ENCODE peak calls at places on chromosomes 16 and 17, in nine cellular contexts. C is AG04450; V is GM23248; M is mesendoderm; G is ovary; U is trophoblast cell; T is naive thymus-derived CD4-positive, alpha-beta T cell; J is brain microvascular endothelial cell; L is thoracic aorta. N is an unnamed sample.

GRCh38 chr16:69567031-69567680 is 1.4 kb downstream of the NFAT5 start:
- DNase-seq in C (no peak), V (peak), M (peak), G (no peak), U (peak), T (peak), J (peak), L (no peak), N (peak)

GRCh38 chr16:87951550-87952538 is 610 bp downstream of the BANP start:
- DNase-seq in C (no peak), V (peak), M (peak), G (no peak), U (no peak), T (no peak), J (no peak), L (no peak), N (no peak)

GRCh38 chr17:42653179-42654124 is 5.6 kb upstream of the TUBG2 start:
- DNase-seq in C (no peak), V (peak), M (peak), G (peak), U (peak), T (no peak), J (peak), L (no peak), N (peak)

GRCh38 chr17:18187226-18187625 is 3.6 kb downstream of the ALKBH5 start:
- DNase-seq in C (no peak), V (peak), M (no peak), G (no peak), U (no peak), T (no peak), J (no peak), L (no peak), N (no peak)

GRCh38 chr16:77759821-77760220 is 28.5 kb upstream of the VAT1L start:
- DNase-seq in C (no peak), V (peak), M (peak), G (no peak), U (no peak), T (no peak), J (no peak), L (no peak), N (no peak)

GRCh38 chr16:56914896-56915295 is 17.0 kb upstream of the HERPUD1 start:
- DNase-seq in C (no peak), V (no peak), M (no peak), G (no peak), U (no peak), T (no peak), J (no peak), L (no peak), N (no peak)

GRCh38 chr17:83174859-83175550 is 95.6 kb downstream of the METRNL start:
- DNase-seq in C (no peak), V (no peak), M (no peak), G (no peak), U (no peak), T (peak), J (no peak), L (no peak), N (no peak)

GRCh38 chr17:40615989-40616476 is 31.6 kb downstream of the SMARCE1 start:
- DNase-seq in C (no peak), V (no peak), M (no peak), G (no peak), U (no peak), T (no peak), J (no peak), L (no peak), N (no peak)

GRCh38 chr16:76946879-76947278 is 244.1 kb upstream of the MON1B start:
- DNase-seq in C (peak), V (peak), M (peak), G (no peak), U (peak), T (no peak), J (peak), L (no peak), N (no peak)

GRCh38 chr17:81519284-81520020 is 6.9 kb upstream of the ACTG1 start:
- DNase-seq in C (no peak), V (peak), M (peak), G (peak), U (peak), T (peak), J (no peak), L (no peak), N (peak)

GRCh38 chr17:67725232-67726206 is 7.8 kb downstream of the NOL11 start:
- DNase-seq in C (no peak), V (no peak), M (no peak), G (no peak), U (no peak), T (no peak), J (no peak), L (no peak), N (no peak)

GRCh38 chr16:7177875-7178274 is 154.8 kb upstream of the RBFOX1 start:
- DNase-seq in C (no peak), V (no peak), M (no peak), G (no peak), U (no peak), T (no peak), J (no peak), L (no peak), N (no peak)

GRCh38 chr16:81987706-81988105 is 23.6 kb downstream of the SDR42E1 start:
- DNase-seq in C (no peak), V (no peak), M (no peak), G (no peak), U (peak), T (no peak), J (no peak), L (no peak), N (no peak)

GRCh38 chr17:78722101-78722761 is 59.8 kb downstream of the CYTH1 start:
- DNase-seq in C (no peak), V (no peak), M (no peak), G (no peak), U (no peak), T (no peak), J (no peak), L (no peak), N (no peak)

GRCh38 chr17:15744885-15745284 is 12.8 kb downstream of the TBC1D26 start:
- DNase-seq in C (no peak), V (no peak), M (peak), G (no peak), U (no peak), T (no peak), J (no peak), L (no peak), N (no peak)

GRCh38 chr16:47019563-47019962 is 46.1 kb upstream of the DNAJA2 start:
- DNase-seq in C (no peak), V (peak), M (no peak), G (no peak), U (no peak), T (no peak), J (no peak), L (no peak), N (no peak)

GRCh38 chr16:46882940-46883307 is 1.2 kb upstream of the GPT2 start:
- DNase-seq in C (no peak), V (no peak), M (no peak), G (no peak), U (no peak), T (no peak), J (no peak), L (no peak), N (no peak)

GRCh38 chr17:81429353-81429774 is 34.1 kb downstream of the BAHCC1 start:
- DNase-seq in C (peak), V (peak), M (no peak), G (peak), U (no peak), T (no peak), J (peak), L (no peak), N (peak)

GRCh38 chr17:78251773-78252103 is 20.3 kb downstream of the TMEM235 start:
- DNase-seq in C (no peak), V (no peak), M (no peak), G (no peak), U (no peak), T (no peak), J (no peak), L (no peak), N (no peak)

GRCh38 chr17:34242553-34242952 is 12.5 kb upstream of the CCL2 start:
- DNase-seq in C (no peak), V (no peak), M (no peak), G (no peak), U (no peak), T (no peak), J (no peak), L (no peak), N (no peak)

GRCh38 chr17:80730739-80731138 is 186.1 kb downstream of the RPTOR start:
- DNase-seq in C (no peak), V (no peak), M (no peak), G (no peak), U (no peak), T (no peak), J (no peak), L (no peak), N (no peak)

GRCh38 chr17:67891481-67892119 is 66.3 kb downstream of the BPTF start:
- DNase-seq in C (peak), V (peak), M (peak), G (no peak), U (peak), T (no peak), J (peak), L (no peak), N (peak)

GRCh38 chr17:50865060-50865867 is 890 bp downstream of the TOB1 start:
- DNase-seq in C (no peak), V (peak), M (peak), G (peak), U (no peak), T (peak), J (peak), L (no peak), N (peak)

GRCh38 chr17:81569986-81570514 is 17.9 kb upstream of the FAAP100 start:
- DNase-seq in C (no peak), V (no peak), M (no peak), G (no peak), U (no peak), T (no peak), J (no peak), L (no peak), N (no peak)

GRCh38 chr16:88264641-88265285 is 118.0 kb upstream of the ZNF469 start:
- DNase-seq in C (peak), V (peak), M (peak), G (peak), U (peak), T (peak), J (peak), L (peak), N (peak)

GRCh38 chr16:10616395-10616743 is 36.0 kb upstream of the EMP2 start:
- DNase-seq in C (no peak), V (no peak), M (no peak), G (no peak), U (no peak), T (no peak), J (no peak), L (no peak), N (no peak)

GRCh38 chr17:82489851-82490511 is 29.6 kb upstream of the FOXK2 start:
- DNase-seq in C (no peak), V (no peak), M (no peak), G (no peak), U (peak), T (no peak), J (no peak), L (no peak), N (no peak)

GRCh38 chr17:21028192-21028591 is 14.6 kb downstream of the USP22 start:
- DNase-seq in C (no peak), V (no peak), M (no peak), G (no peak), U (no peak), T (no peak), J (no peak), L (no peak), N (no peak)

GRCh38 chr17:79350516-79350915 is 260.3 kb downstream of the RBFOX3 start:
- DNase-seq in C (no peak), V (no peak), M (no peak), G (no peak), U (no peak), T (no peak), J (no peak), L (no peak), N (no peak)

GRCh38 chr17:80347948-80348351 is 67.0 kb upstream of the ENDOV start:
- DNase-seq in C (no peak), V (no peak), M (no peak), G (no peak), U (no peak), T (no peak), J (no peak), L (no peak), N (no peak)

GRCh38 chr16:10839271-10839661 is 20.7 kb upstream of the TVP23A start:
- DNase-seq in C (no peak), V (no peak), M (no peak), G (no peak), U (no peak), T (no peak), J (no peak), L (no peak), N (no peak)

GRCh38 chr17:71115669-71115972 is 946.3 kb downstream of the KCNJ2 start:
- DNase-seq in C (no peak), V (peak), M (no peak), G (no peak), U (no peak), T (no peak), J (no peak), L (no peak), N (no peak)

GRCh38 chr17:82524540-82524939 is 5.0 kb downstream of the FOXK2 start:
- DNase-seq in C (no peak), V (no peak), M (no peak), G (no peak), U (no peak), T (no peak), J (no peak), L (no peak), N (no peak)

GRCh38 chr16:11085025-11085485 is 140.7 kb downstream of the CLEC16A start:
- DNase-seq in C (no peak), V (no peak), M (no peak), G (no peak), U (no peak), T (no peak), J (no peak), L (no peak), N (peak)

GRCh38 chr16:57626420-57627170 is 1.8 kb upstream of the ADGRG1 start:
- DNase-seq in C (no peak), V (no peak), M (no peak), G (no peak), U (no peak), T (no peak), J (no peak), L (no peak), N (no peak)

GRCh38 chr17:57283203-57283971 is 27.1 kb downstream of the MSI2 start:
- DNase-seq in C (no peak), V (no peak), M (no peak), G (no peak), U (no peak), T (no peak), J (no peak), L (no peak), N (no peak)
- H3K27ac ChIP-seq in C (no peak), V (no peak), M (no peak), G (peak), U (no peak), T (no peak), J (no peak), L (no peak), N (no peak)

DNA sequence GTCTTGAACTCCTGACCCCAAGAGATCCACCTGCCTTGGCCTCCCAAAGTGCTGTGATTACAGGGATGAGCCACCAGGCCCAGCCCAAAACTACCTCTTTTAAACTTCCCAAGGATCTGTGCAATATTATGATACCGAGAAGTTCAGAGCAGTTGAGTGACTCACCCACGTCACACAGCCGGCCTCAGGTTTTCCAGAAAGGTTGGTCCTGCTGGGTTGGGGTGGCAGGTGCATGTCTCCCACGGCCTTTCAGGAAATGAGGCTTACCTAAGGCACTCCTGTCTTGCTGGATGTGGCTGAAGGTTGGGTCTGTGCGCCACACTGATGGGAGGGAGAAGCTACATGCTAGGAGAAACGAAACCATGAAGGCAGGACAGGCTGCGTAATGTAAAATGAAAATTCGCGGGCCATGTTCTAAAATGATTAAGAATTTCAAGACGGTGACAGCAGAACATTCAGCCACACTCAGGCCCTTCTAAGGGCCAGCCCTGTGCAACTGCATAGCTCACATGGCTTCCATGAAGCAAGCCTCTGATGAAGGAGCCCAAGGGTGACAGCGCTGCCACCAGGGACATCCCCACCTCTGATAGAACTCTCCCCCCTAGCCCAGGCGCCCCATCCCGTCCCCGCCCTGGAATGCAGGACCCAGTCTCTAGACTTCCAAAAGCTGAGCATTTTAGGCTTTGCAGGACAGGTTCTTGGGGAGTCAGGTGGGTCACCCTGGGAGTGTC is 6.6 kb upstream of the GLIS2 start:
- DNase-seq in C (no peak), V (no peak), M (no peak), G (no peak), U (peak), T (no peak), J (no peak), L (no peak), N (no peak)
- H3K27ac ChIP-seq in C (peak), V (no peak), M (peak), G (no peak), U (no peak), T (no peak), J (no peak), L (peak), N (no peak)

GRCh38 chr17:700504-701094 is 14.0 kb downstream of the VPS53 start:
- DNase-seq in C (no peak), V (peak), M (peak), G (no peak), U (no peak), T (no peak), J (no peak), L (no peak), N (no peak)

GRCh38 chr17:696412-696811 is 18.2 kb downstream of the VPS53 start:
- DNase-seq in C (no peak), V (no peak), M (no peak), G (no peak), U (no peak), T (no peak), J (no peak), L (no peak), N (no peak)

GRCh38 chr17:703081-703875 is 11.4 kb downstream of the VPS53 start:
- DNase-seq in C (no peak), V (no peak), M (no peak), G (no peak), U (no peak), T (no peak), J (no peak), L (no peak), N (no peak)

GRCh38 chr17:697682-698081 is 17.0 kb downstream of the VPS53 start:
- DNase-seq in C (no peak), V (no peak), M (no peak), G (no peak), U (peak), T (no peak), J (no peak), L (no peak), N (no peak)

DNA sequence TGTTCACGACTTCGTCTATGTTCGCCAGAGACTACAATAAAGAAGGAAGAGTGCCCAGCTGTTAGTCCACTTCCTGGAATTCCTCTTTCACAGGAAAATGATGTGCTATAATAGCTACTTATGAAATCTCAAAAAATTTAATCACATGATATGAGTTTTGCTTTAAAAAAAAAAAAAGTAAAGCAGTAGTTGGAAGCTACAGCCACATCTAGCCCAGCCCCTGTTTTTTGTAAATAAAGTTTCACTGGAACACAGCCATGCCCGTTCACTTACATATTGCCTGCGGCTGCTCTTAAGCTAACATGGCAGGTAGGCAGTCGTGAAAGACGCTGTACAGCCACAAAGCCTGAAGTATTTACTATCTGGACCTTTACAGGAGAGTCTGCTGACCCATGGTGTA is 15.3 kb downstream of the VPS53 start:
- DNase-seq in C (no peak), V (no peak), M (no peak), G (no peak), U (no peak), T (no peak), J (no peak), L (no peak), N (no peak)
- H3K27ac ChIP-seq in C (no peak), V (no peak), M (no peak), G (no peak), U (peak), T (no peak), J (no peak), L (no peak), N (no peak)

DNA sequence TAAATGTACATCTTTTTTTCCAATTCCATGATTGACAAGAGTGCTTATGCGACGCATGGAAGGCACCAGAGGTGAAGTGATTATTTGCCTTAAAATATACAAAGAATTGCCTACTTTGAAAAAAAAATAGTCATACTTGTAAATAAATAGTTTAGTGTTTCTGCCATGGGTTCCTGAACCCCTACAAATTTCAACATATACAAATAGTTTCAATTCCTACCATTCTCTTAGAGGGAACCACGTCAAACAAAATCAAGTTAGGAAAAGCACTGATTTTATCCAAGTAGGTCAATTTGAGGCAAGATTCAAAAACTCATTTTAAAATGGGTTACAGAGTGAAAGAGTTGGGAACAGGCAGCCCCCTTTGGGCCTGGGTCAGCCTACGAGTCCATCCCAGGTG is 11.7 kb downstream of the CMTM3 start:
- DNase-seq in C (no peak), V (no peak), M (no peak), G (no peak), U (no peak), T (no peak), J (no peak), L (no peak), N (no peak)
- H3K27ac ChIP-seq in C (peak), V (no peak), M (peak), G (no peak), U (no peak), T (no peak), J (peak), L (no peak), N (no peak)

GRCh38 chr17:850828-851759 is 68.9 kb downstream of the MRM3 start:
- DNase-seq in C (no peak), V (peak), M (no peak), G (no peak), U (no peak), T (no peak), J (peak), L (no peak), N (peak)
- H3K27ac ChIP-seq in C (peak), V (peak), M (no peak), G (peak), U (no peak), T (no peak), J (no peak), L (no peak), N (peak)